ENCODE peak calls at places on chromosomes 2 and 18, in four cellular contexts. X is tibial nerve, I is sigmoid colon, K is A549. B is an unnamed sample.

GRCh38 chr18:36889316-36889715 is 60.4 kb downstream of the KIAA1328 start:
- DNase-seq in X (no peak), I (no peak), K (no peak), B (no peak)

GRCh38 chr18:43805646-43806194 is 528.4 kb upstream of the SYT4 start:
- DNase-seq in X (no peak), I (no peak), K (no peak), B (no peak)

GRCh38 chr2:20766798-20767644 is 55.9 kb downstream of the LDAH start:
- DNase-seq in X (no peak), I (no peak), K (no peak), B (no peak)

GRCh38 chr2:143901185-143901842 is 618.6 kb downstream of the ZEB2 start:
- DNase-seq in X (no peak), I (no peak), K (no peak), B (no peak)

GRCh38 chr2:102592601-102593000 is 26.8 kb upstream of the SLC9A2 start:
- DNase-seq in I (no peak), K (no peak), X (no peak), B (no peak)

GRCh38 chr2:39642054-39642742 is 23.5 kb upstream of the TMEM178A start:
- DNase-seq in I (no peak), X (no peak), K (no peak), B (no peak)

GRCh38 chr2:43333656-43334144 is 107.3 kb upstream of the ZFP36L2 start:
- DNase-seq in X (peak; percentile 57), I (no peak), K (no peak), B (peak; percentile 73)

GRCh38 chr2:133566967-133567645 is 1.2 kb downstream of the NCKAP5 start:
- DNase-seq in K (no peak), X (peak; percentile 25), I (peak; percentile 68), B (peak; percentile 35)

GRCh38 chr18:46332956-46333355 is 228.8 kb downstream of the HAUS1 start:
- DNase-seq in X (no peak), I (no peak), K (no peak), B (no peak)

GRCh38 chr2:29749041-29749440 is 172.3 kb downstream of the ALK start:
- DNase-seq in X (no peak), I (no peak), K (no peak), B (no peak)

GRCh38 chr18:55418439-55418838 is 169.6 kb downstream of the TCF4 start:
- DNase-seq in X (no peak), I (no peak), K (no peak), B (no peak)

GRCh38 chr2:171794918-171795317 is 99.1 kb downstream of the SLC25A12 start:
- DNase-seq in X (no peak), K (no peak), I (no peak), B (no peak)

GRCh38 chr2:43199492-43200481 is 26.6 kb downstream of the ZFP36L2 start:
- DNase-seq in I (no peak), K (peak; percentile 44), X (no peak), B (no peak)

GRCh38 chr2:236954641-236955040 is 131.0 kb upstream of the COPS8 start:
- DNase-seq in X (no peak), K (no peak), I (no peak), B (no peak)

GRCh38 chr2:69716555-69717120 is 25.3 kb upstream of the ANXA4 start:
- DNase-seq in X (no peak), I (no peak), K (no peak), B (no peak)

GRCh38 chr2:75076088-75076487 is 117.6 kb downstream of the POLE4 start:
- DNase-seq in X (no peak), K (no peak), I (no peak), B (no peak)

GRCh38 chr2:224479826-224480225 is 77.9 kb upstream of the FAM124B start:
- DNase-seq in I (no peak), K (no peak), X (no peak), B (no peak)

GRCh38 chr2:11389551-11390528 is 45.4 kb upstream of the ROCK2 start:
- DNase-seq in K (peak; percentile 98), X (no peak), I (no peak), B (no peak)

GRCh38 chr2:193847140-193847539 is 1652.4 kb upstream of the TMEFF2 start:
- DNase-seq in K (no peak), I (no peak), X (no peak), B (no peak)

GRCh38 chr2:223908304-223909047 is 36.7 kb downstream of the WDFY1 start:
- DNase-seq in K (no peak), I (no peak), X (no peak), B (no peak)

GRCh38 chr18:38368246-38368645 is 802.6 kb upstream of the CELF4 start:
- DNase-seq in K (no peak), X (no peak), I (no peak), B (no peak)

GRCh38 chr2:1253608-1254007 is 159.7 kb upstream of the TPO start:
- DNase-seq in I (no peak), K (no peak), X (no peak), B (no peak)

GRCh38 chr2:227363756-227364155 is 15.3 kb downstream of the TM4SF20 start:
- DNase-seq in X (no peak), I (no peak), K (no peak), B (no peak)

GRCh38 chr2:65092791-65093190 is 36.6 kb downstream of the CEP68 start:
- DNase-seq in X (no peak), K (no peak), I (no peak), B (no peak)

GRCh38 chr2:239444626-239445625 is 44.1 kb upstream of the HDAC4 start:
- DNase-seq in K (no peak), X (peak; percentile 56), I (no peak), B (no peak)

GRCh38 chr2:224518806-224519580 is 66.2 kb downstream of the CUL3 start:
- DNase-seq in X (no peak), K (no peak), I (no peak), B (no peak)

GRCh38 chr2:118312963-118313756 is 224.9 kb downstream of the INSIG2 start:
- DNase-seq in K (no peak), I (no peak), X (no peak), B (peak; percentile 22)

GRCh38 chr18:72973831-72974230 is 106.0 kb upstream of the NETO1 start:
- DNase-seq in X (no peak), I (no peak), K (no peak), B (no peak)

GRCh38 chr2:167136876-167137579 is 248.7 kb downstream of the XIRP2 start:
- DNase-seq in X (no peak), K (no peak), I (no peak), B (no peak)

GRCh38 chr2:160989778-160990177 is 170.4 kb upstream of the TANK start:
- DNase-seq in X (no peak), K (no peak), I (no peak), B (no peak)

GRCh38 chr2:73069855-73070650 is 1.5 kb downstream of the SFXN5 start:
- DNase-seq in I (no peak), K (no peak), X (no peak), B (no peak)

GRCh38 chr18:54222922-54223567 is 1.4 kb downstream of the MBD2 start:
- DNase-seq in I (no peak), X (no peak), K (no peak), B (no peak)

GRCh38 chr2:172962824-172963223 is 112.8 kb upstream of the MAP3K20 start:
- DNase-seq in X (no peak), K (no peak), I (no peak), B (no peak)

GRCh38 chr18:12744103-12744502 is 41.3 kb downstream of the PSMG2 start:
- DNase-seq in I (no peak), X (no peak), K (peak; percentile 52), B (no peak)

GRCh38 chr2:142222715-142223114 is 91.9 kb upstream of the LRP1B start:
- DNase-seq in X (no peak), K (no peak), I (no peak), B (no peak)

GRCh38 chr2:176675557-176676256 is 406.5 kb downstream of the MTX2 start:
- DNase-seq in K (no peak), I (no peak), X (no peak), B (no peak)

GRCh38 chr2:176677746-176678145 is 408.5 kb downstream of the MTX2 start:
- DNase-seq in I (no peak), X (no peak), K (no peak), B (no peak)

GRCh38 chr2:176678571-176678970 is 409.3 kb downstream of the MTX2 start:
- DNase-seq in I (no peak), X (no peak), K (no peak), B (no peak)

GRCh38 chr2:176679306-176679705 is 410.1 kb downstream of the MTX2 start:
- DNase-seq in X (no peak), K (no peak), I (no peak), B (no peak)

GRCh38 chr2:176676257-176676570 is 407.0 kb downstream of the MTX2 start:
- DNase-seq in K (no peak), X (no peak), I (no peak), B (no peak)
- H3K4me1 ChIP-seq in K (no peaks in the 10 kb centered on the region), X (peaks cover 6% of the 10 kb centered on the region), I (peaks cover 6% of the 10 kb centered on the region), B (no peaks in the 10 kb centered on the region)

GRCh38 chr2:54772110-54772509 is 48.6 kb downstream of the EML6 start:
- DNase-seq in K (no peak), X (no peak), I (no peak), B (no peak)

GRCh38 chr2:54775710-54776109 is 52.2 kb downstream of the EML6 start:
- DNase-seq in X (no peak), K (no peak), I (no peak), B (no peak)

GRCh38 chr2:54773233-54773632 is 49.8 kb downstream of the EML6 start:
- DNase-seq in I (no peak), X (no peak), K (no peak), B (no peak)

GRCh38 chr2:54772531-54772930 is 49.1 kb downstream of the EML6 start:
- DNase-seq in K (no peak), I (no peak), X (no peak), B (no peak)

GRCh38 chr2:54773838-54774237 is 50.4 kb downstream of the EML6 start:
- DNase-seq in I (no peak), K (no peak), X (no peak), B (no peak)
- TF ChIP-seq CTCF in I (no peak), K (no peak), X (no peak), B (no peak)

DNA sequence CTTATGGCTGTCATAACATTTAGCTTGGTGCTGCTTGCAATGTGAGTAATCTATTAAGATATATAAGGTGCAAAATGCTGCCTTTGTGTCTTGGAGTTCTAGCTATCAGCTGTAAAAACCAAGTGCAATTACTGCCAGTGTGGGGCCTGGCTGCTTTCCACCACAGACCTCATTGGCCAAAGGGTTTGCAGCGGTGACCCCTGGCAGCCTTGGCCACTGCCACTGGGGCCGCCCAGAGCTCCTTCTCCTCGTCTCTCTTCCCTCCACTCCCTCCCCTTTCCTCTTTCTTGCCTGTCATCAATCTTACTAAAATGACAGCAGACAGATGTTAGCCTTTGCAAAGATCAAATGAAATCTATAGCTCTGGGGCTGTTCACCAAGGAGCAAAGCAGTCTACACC is 986.3 kb downstream of the BCL11A start:
- DNase-seq in K (no peak), X (no peak), I (no peak), B (no peak)
- H3K4me1 ChIP-seq in K (no peaks in the 10 kb centered on the region), X (no peaks in the 10 kb centered on the region), I (peaks cover 9% of the 10 kb centered on the region), B (peaks cover 8% of the 10 kb centered on the region)

DNA sequence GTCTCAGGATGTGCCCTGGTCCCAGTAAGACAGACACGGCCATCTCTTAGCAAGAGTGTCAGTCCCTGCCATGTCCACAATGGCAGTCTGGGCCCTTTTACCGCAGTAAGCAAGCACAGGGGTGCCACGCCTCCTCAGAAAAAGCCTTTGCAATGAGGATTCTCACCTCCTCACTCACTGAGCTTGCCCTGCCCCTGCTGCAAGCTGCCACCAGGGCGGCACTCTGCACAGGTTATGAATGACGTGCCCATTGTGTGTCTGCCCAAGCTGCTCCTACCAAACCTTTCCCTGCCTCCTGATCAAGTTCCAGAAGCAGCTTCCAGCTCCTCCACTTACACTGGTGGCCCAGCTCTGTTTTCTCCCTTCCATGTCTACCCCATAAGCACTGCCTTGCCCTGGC is 23.3 kb downstream of the ERCC3 start:
- DNase-seq in K (no peak), I (no peak), X (no peak), B (no peak)
- TF ChIP-seq CTCF in K (no peak), I (no peak), X (no peak), B (no peak)

GRCh38 chr18:8757598-8757997 is 52.2 kb downstream of the MTCL1 start:
- DNase-seq in X (no peak), K (no peak), I (no peak), B (no peak)
- H3K4me1 ChIP-seq in X (no peaks in the 10 kb centered on the region), K (peaks cover 24% of the 10 kb centered on the region), I (peaks cover 47% of the 10 kb centered on the region), B (no peaks in the 10 kb centered on the region)